ENCODE peak calls at places on chromosomes 6 and 20, in seven cellular contexts. X is PC-9, Y is breast epithelium, J is tibial nerve, T is hepatocyte, U is IMR-90, N is upper lobe of left lung. Z is an unnamed sample. For H3K4me1 and H3K27me3, the result is how much of the 10 kb centered on the place peaks cover.

GRCh38 chr20:33649201-33649631 is 12.9 kb upstream of the C20orf144 start:
- DNase-seq in X (no peak), Y (no peak), J (no peak), T (no peak), U (no peak), N (peak), Z (no peak)

GRCh38 chr6:157095084-157095483 is 228.2 kb downstream of the TMEM242 start:
- DNase-seq in X (no peak), Y (no peak), J (no peak), T (no peak), U (no peak), N (no peak), Z (no peak)

GRCh38 chr6:81747327-81747726 is 5.2 kb downstream of the TENT5A start:
- DNase-seq in X (no peak), Y (no peak), J (no peak), T (no peak), U (no peak), N (no peak), Z (no peak)

GRCh38 chr6:154847318-154847717 is 114.1 kb downstream of the SCAF8 start:
- DNase-seq in X (no peak), Y (no peak), J (no peak), T (no peak), U (no peak), N (no peak), Z (no peak)

GRCh38 chr6:8789878-8790277 is 354.5 kb upstream of the SLC35B3 start:
- DNase-seq in X (no peak), Y (no peak), J (no peak), T (no peak), U (no peak), N (no peak), Z (no peak)

GRCh38 chr6:71289802-71290175 is 1.2 kb downstream of the OGFRL1 start:
- DNase-seq in X (no peak), Y (no peak), J (no peak), T (no peak), U (no peak), N (no peak), Z (no peak)

GRCh38 chr20:9928281-9928737 is 89.4 kb upstream of the PAK5 start:
- DNase-seq in X (no peak), Y (no peak), J (no peak), T (no peak), U (no peak), N (no peak), Z (no peak)

GRCh38 chr20:31260326-31260932 is 3.0 kb downstream of the DEFB115 start:
- DNase-seq in X (peak), Y (no peak), J (no peak), T (peak), U (no peak), N (no peak), Z (no peak)

GRCh38 chr20:47493954-47494293 is 7.8 kb upstream of the NCOA3 start:
- DNase-seq in X (peak), Y (no peak), J (no peak), T (peak), U (no peak), N (peak), Z (no peak)

GRCh38 chr6:133202610-133203343 is 38.4 kb upstream of the EYA4 start:
- DNase-seq in X (no peak), Y (no peak), J (no peak), T (no peak), U (peak), N (no peak), Z (no peak)

GRCh38 chr6:113103618-113104390 is 753.3 kb upstream of the MARCKS start:
- DNase-seq in X (no peak), Y (no peak), J (no peak), T (peak), U (peak), N (no peak), Z (no peak)

GRCh38 chr6:73586416-73586974 is 65.7 kb upstream of the EEF1A1 start:
- DNase-seq in X (no peak), Y (no peak), J (peak), T (no peak), U (peak), N (no peak), Z (no peak)

GRCh38 chr6:37127961-37128862 is 41.7 kb upstream of the PIM1 start:
- DNase-seq in X (peak), Y (no peak), J (no peak), T (peak), U (peak), N (peak), Z (no peak)

GRCh38 chr6:158232445-158233213 is 64.5 kb downstream of the GTF2H5 start:
- DNase-seq in X (peak), Y (peak), J (peak), T (peak), U (peak), N (peak), Z (peak)

GRCh38 chr6:20301256-20301655 is 89.0 kb upstream of the MBOAT1 start:
- DNase-seq in X (no peak), Y (no peak), J (no peak), T (no peak), U (no peak), N (no peak), Z (no peak)

GRCh38 chr6:33746651-33747100 is at the start of gene IP6K3:
- DNase-seq in X (no peak), Y (no peak), J (no peak), T (peak), U (no peak), N (no peak), Z (no peak)

GRCh38 chr6:49987749-49988148 is 18.3 kb upstream of the DEFB113 start:
- DNase-seq in X (no peak), Y (no peak), J (no peak), T (no peak), U (no peak), N (no peak), Z (no peak)

GRCh38 chr6:152085533-152085932 is 278.1 kb downstream of the ESR1 start:
- DNase-seq in X (no peak), Y (no peak), J (no peak), T (no peak), U (peak), N (no peak), Z (no peak)

GRCh38 chr6:84639396-84639795 is 125.0 kb downstream of the TBX18 start:
- DNase-seq in X (no peak), Y (no peak), J (no peak), T (no peak), U (no peak), N (no peak), Z (no peak)

GRCh38 chr20:41063442-41063841 is 34.8 kb downstream of the TOP1 start:
- DNase-seq in X (no peak), Y (no peak), J (no peak), T (no peak), U (no peak), N (no peak), Z (no peak)

GRCh38 chr6:170050591-170051041 is 240.3 kb downstream of the DLL1 start:
- DNase-seq in X (no peak), Y (no peak), J (no peak), T (no peak), U (no peak), N (peak), Z (no peak)

GRCh38 chr6:3139090-3139903 is 18.0 kb downstream of the TUBB2A start:
- DNase-seq in X (no peak), Y (peak), J (peak), T (peak), U (peak), N (peak), Z (no peak)

GRCh38 chr6:158408552-158409130 is 96.4 kb downstream of the TULP4 start:
- DNase-seq in X (no peak), Y (no peak), J (peak), T (no peak), U (peak), N (no peak), Z (no peak)

GRCh38 chr20:7269452-7269851 is 502.0 kb downstream of the BMP2 start:
- DNase-seq in X (no peak), Y (no peak), J (no peak), T (no peak), U (no peak), N (no peak), Z (no peak)

GRCh38 chr20:43744121-43744520 is 17.3 kb upstream of the GTSF1L start:
- DNase-seq in X (peak), Y (no peak), J (no peak), T (peak), U (peak), N (no peak), Z (no peak)

GRCh38 chr6:106097368-106098231 is 11.5 kb downstream of the PRDM1 start:
- DNase-seq in X (no peak), Y (no peak), J (peak), T (no peak), U (peak), N (no peak), Z (peak)

GRCh38 chr6:132333639-132334516 is 67.4 kb downstream of the MOXD1 start:
- DNase-seq in X (peak), Y (no peak), J (peak), T (peak), U (peak), N (no peak), Z (no peak)

GRCh38 chr6:4950849-4951533 is 52.8 kb downstream of the RPP40 start:
- DNase-seq in X (no peak), Y (no peak), J (no peak), T (peak), U (no peak), N (no peak), Z (no peak)

GRCh38 chr20:36092424-36093024 is 62.0 kb upstream of the EPB41L1 start:
- DNase-seq in X (peak), Y (no peak), J (no peak), T (peak), U (no peak), N (no peak), Z (no peak)

GRCh38 chr20:36093025-36093803 is 61.3 kb upstream of the EPB41L1 start:
- DNase-seq in X (peak), Y (peak), J (no peak), T (peak), U (no peak), N (peak), Z (no peak)

GRCh38 chr20:36094497-36094896 is 60.0 kb upstream of the EPB41L1 start:
- DNase-seq in X (no peak), Y (no peak), J (peak), T (no peak), U (no peak), N (no peak), Z (no peak)

GRCh38 chr20:36091561-36092423 is 62.7 kb upstream of the EPB41L1 start:
- DNase-seq in X (peak), Y (no peak), J (no peak), T (no peak), U (no peak), N (no peak), Z (no peak)

GRCh38 chr20:36093804-36094145 is 60.8 kb upstream of the EPB41L1 start:
- DNase-seq in X (no peak), Y (no peak), J (no peak), T (no peak), U (no peak), N (no peak), Z (no peak)
- H3K4me1 ChIP-seq in X (half or more), Y (under half), J (half or more), T (under half), U (under half), N (under half), Z (under half)

GRCh38 chr6:7074870-7075269 is 32.9 kb upstream of the RREB1 start:
- DNase-seq in X (no peak), Y (no peak), J (no peak), T (no peak), U (no peak), N (no peak), Z (no peak)
- H3K27me3 ChIP-seq in X (under half), Y (under half), J (under half), T (under half), U (under half), N (under half), Z (under half)

GRCh38 chr6:27565839-27566779 is 93.2 kb upstream of the ZNF184 start:
- DNase-seq in X (no peak), Y (no peak), J (no peak), T (peak), U (no peak), N (no peak), Z (no peak)
- TF ChIP-seq CTCF in X (no peak), Y (no peak), J (no peak), T (peak), U (no peak), N (no peak), Z (no peak)

GRCh38 chr6:168359794-168360193 is 40.2 kb upstream of the DACT2 start:
- DNase-seq in X (no peak), Y (no peak), J (no peak), T (no peak), U (no peak), N (peak), Z (no peak)
- H3K4me1 ChIP-seq in X (under half), Y (under half), J (under half), T (under half), U (under half), N (under half), Z (under half)

GRCh38 chr6:145749632-145750031 is 14.3 kb upstream of the EPM2A start:
- DNase-seq in X (no peak), Y (no peak), J (no peak), T (peak), U (peak), N (no peak), Z (no peak)

GRCh38 chr6:145743325-145743724 is 8.0 kb upstream of the EPM2A start:
- DNase-seq in X (no peak), Y (no peak), J (no peak), T (no peak), U (no peak), N (no peak), Z (no peak)

GRCh38 chr6:145744619-145745018 is 9.3 kb upstream of the EPM2A start:
- DNase-seq in X (no peak), Y (no peak), J (no peak), T (no peak), U (no peak), N (no peak), Z (no peak)

GRCh38 chr6:145745861-145746260 is 10.5 kb upstream of the EPM2A start:
- DNase-seq in X (no peak), Y (no peak), J (no peak), T (no peak), U (no peak), N (no peak), Z (no peak)
- H3K27me3 ChIP-seq in X (under half), Y (under half), J (under half), T (under half), U (under half), N (under half), Z (under half)

GRCh38 chr6:15512126-15512525 is 150.7 kb downstream of the DTNBP1 start:
- DNase-seq in X (no peak), Y (no peak), J (no peak), T (no peak), U (no peak), N (no peak), Z (no peak)
- TF ChIP-seq CTCF in X (peak), Y (no peak), J (no peak), T (peak), U (no peak), N (no peak), Z (no peak)

DNA sequence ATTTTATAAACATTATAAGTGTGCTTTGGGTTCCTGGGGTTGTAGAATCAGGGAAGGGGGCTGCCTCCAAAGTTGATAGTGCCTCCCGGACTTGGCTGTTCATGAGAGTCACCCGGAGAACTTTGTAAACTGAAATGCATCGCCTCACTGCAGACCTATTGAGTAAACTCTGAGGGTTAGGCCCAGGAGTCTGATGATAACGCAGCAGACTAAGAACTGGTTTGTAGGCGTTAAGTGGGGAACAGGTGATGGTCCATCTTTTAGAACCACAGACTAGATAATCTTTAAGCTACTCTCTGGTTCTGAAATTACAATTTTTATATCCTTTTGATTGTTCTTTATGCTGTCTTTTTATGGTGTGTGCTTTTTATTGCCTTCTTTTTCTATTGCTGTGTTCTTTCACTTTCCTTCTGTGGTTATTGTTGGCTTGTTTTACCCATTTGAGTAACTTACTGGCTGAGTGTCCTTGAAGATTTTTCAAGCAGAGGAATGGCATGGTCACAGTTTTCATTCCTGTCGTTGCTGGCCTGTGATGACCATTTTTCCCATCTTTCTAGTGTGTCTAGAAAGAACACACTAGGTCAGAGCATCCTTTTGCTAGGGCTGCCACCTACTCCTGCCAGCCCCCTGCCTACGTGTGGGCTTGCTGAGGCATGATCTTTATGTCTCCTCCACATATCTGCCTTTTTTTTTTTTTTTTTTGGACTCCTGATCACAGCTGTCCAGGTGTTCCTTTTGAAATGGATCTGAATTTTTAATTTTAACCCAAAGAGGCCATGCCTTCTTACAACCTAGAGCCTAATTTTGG is 30.9 kb downstream of the LRRC1 start:
- DNase-seq in X (no peak), Y (peak), J (no peak), T (no peak), U (no peak), N (no peak), Z (no peak)
- H3K4me1 ChIP-seq in X (under half), Y (under half), J (half or more), T (under half), U (under half), N (under half), Z (under half)

GRCh38 chr6:144013486-144013909 is 5.4 kb upstream of the PLAGL1 start:
- DNase-seq in X (peak), Y (peak), J (peak), T (peak), U (peak), N (peak), Z (peak)

GRCh38 chr6:144008501-144009245 is 614 bp upstream of the PLAGL1 start:
- DNase-seq in X (no peak), Y (no peak), J (no peak), T (no peak), U (no peak), N (peak), Z (no peak)

GRCh38 chr6:144007779-144008500 is at the start of gene PLAGL1:
- DNase-seq in X (peak), Y (no peak), J (peak), T (peak), U (peak), N (peak), Z (no peak)

GRCh38 chr6:144017167-144018094 is 9.4 kb upstream of the PLAGL1 start:
- DNase-seq in X (no peak), Y (no peak), J (no peak), T (no peak), U (no peak), N (no peak), Z (no peak)

GRCh38 chr6:144012534-144012933 is 4.5 kb upstream of the PLAGL1 start:
- DNase-seq in X (no peak), Y (no peak), J (no peak), T (no peak), U (peak), N (no peak), Z (no peak)
- H3K27me3 ChIP-seq in X (under half), Y (under half), J (under half), T (under half), U (under half), N (under half), Z (under half)

GRCh38 chr6:168737481-168737880 is 296.5 kb downstream of the SMOC2 start:
- DNase-seq in X (no peak), Y (no peak), J (no peak), T (no peak), U (no peak), N (no peak), Z (no peak)
- TF ChIP-seq CTCF in X (no peak), Y (no peak), J (no peak), T (no peak), U (no peak), N (no peak), Z (no peak)

Z was measured in CD8-positive, alpha-beta T cell.